ENCODE peak calls at places on chromosomes 2 and 18, in four cellular contexts. One of them, this sample, is unnamed.

GRCh38 chr2:36578343-36579296 is 19.3 kb downstream of the FEZ2 start:
- DNase-seq in smooth muscle cell of the brain vasculature: no peak
- DNase-seq in WERI-Rb-1: no peak
- DNase-seq in tibial nerve: no peak
- DNase-seq in this sample: no peak

GRCh38 chr2:217077841-217078407 is 218.1 kb upstream of the TNP1 start:
- DNase-seq in smooth muscle cell of the brain vasculature: no peak
- DNase-seq in WERI-Rb-1: no peak
- DNase-seq in tibial nerve: no peak
- DNase-seq in this sample: no peak

GRCh38 chr2:69163109-69163508 is 150.1 kb downstream of the ANTXR1 start:
- DNase-seq in smooth muscle cell of the brain vasculature: peak
- DNase-seq in WERI-Rb-1: no peak
- DNase-seq in tibial nerve: peak
- DNase-seq in this sample: no peak

GRCh38 chr2:2112416-2113131 is 218.5 kb downstream of the MYT1L start:
- DNase-seq in smooth muscle cell of the brain vasculature: no peak
- DNase-seq in WERI-Rb-1: no peak
- DNase-seq in tibial nerve: no peak
- DNase-seq in this sample: no peak

GRCh38 chr2:60212174-60212945 is 341.1 kb downstream of the BCL11A start:
- DNase-seq in smooth muscle cell of the brain vasculature: no peak
- DNase-seq in WERI-Rb-1: no peak
- DNase-seq in tibial nerve: no peak
- DNase-seq in this sample: no peak

GRCh38 chr2:69088471-69088870 is 75.5 kb downstream of the ANTXR1 start:
- DNase-seq in smooth muscle cell of the brain vasculature: no peak
- DNase-seq in WERI-Rb-1: no peak
- DNase-seq in tibial nerve: no peak
- DNase-seq in this sample: no peak

GRCh38 chr2:63851912-63852311 is 10.2 kb downstream of the UGP2 start:
- DNase-seq in smooth muscle cell of the brain vasculature: no peak
- DNase-seq in WERI-Rb-1: no peak
- DNase-seq in tibial nerve: no peak
- DNase-seq in this sample: no peak

GRCh38 chr2:235839226-235839625 is 329.0 kb downstream of the GBX2 start:
- DNase-seq in smooth muscle cell of the brain vasculature: no peak
- DNase-seq in WERI-Rb-1: no peak
- DNase-seq in tibial nerve: no peak
- DNase-seq in this sample: no peak

GRCh38 chr2:71789556-71790219 is 336.3 kb downstream of the DYSF start:
- DNase-seq in smooth muscle cell of the brain vasculature: no peak
- DNase-seq in WERI-Rb-1: peak
- DNase-seq in tibial nerve: no peak
- DNase-seq in this sample: no peak

GRCh38 chr2:4047961-4048891 is 344.9 kb downstream of the DCDC2C start:
- DNase-seq in smooth muscle cell of the brain vasculature: no peak
- DNase-seq in WERI-Rb-1: no peak
- DNase-seq in tibial nerve: no peak
- DNase-seq in this sample: no peak

GRCh38 chr2:188345439-188345838 is 53.8 kb downstream of the GULP1 start:
- DNase-seq in smooth muscle cell of the brain vasculature: no peak
- DNase-seq in WERI-Rb-1: no peak
- DNase-seq in tibial nerve: no peak
- DNase-seq in this sample: no peak

GRCh38 chr18:44356566-44357157 is 324.0 kb upstream of the SETBP1 start:
- DNase-seq in smooth muscle cell of the brain vasculature: no peak
- DNase-seq in WERI-Rb-1: no peak
- DNase-seq in tibial nerve: no peak
- DNase-seq in this sample: no peak

GRCh38 chr2:43609304-43609883 is 13.6 kb upstream of the THADA start:
- DNase-seq in smooth muscle cell of the brain vasculature: no peak
- DNase-seq in WERI-Rb-1: peak
- DNase-seq in tibial nerve: peak
- DNase-seq in this sample: no peak

GRCh38 chr2:171913517-171913916 is 8.7 kb upstream of the HAT1 start:
- DNase-seq in smooth muscle cell of the brain vasculature: no peak
- DNase-seq in WERI-Rb-1: no peak
- DNase-seq in tibial nerve: no peak
- DNase-seq in this sample: no peak

GRCh38 chr2:23541453-23542334 is 156.7 kb downstream of the KLHL29 start:
- DNase-seq in smooth muscle cell of the brain vasculature: no peak
- DNase-seq in WERI-Rb-1: peak
- DNase-seq in tibial nerve: peak
- DNase-seq in this sample: peak

GRCh38 chr18:48875942-48876511 is 74.7 kb downstream of the SMAD7 start:
- DNase-seq in smooth muscle cell of the brain vasculature: no peak
- DNase-seq in WERI-Rb-1: peak
- DNase-seq in tibial nerve: no peak
- DNase-seq in this sample: no peak

GRCh38 chr2:14148186-14148585 is 484.3 kb upstream of the LRATD1 start:
- DNase-seq in smooth muscle cell of the brain vasculature: no peak
- DNase-seq in WERI-Rb-1: no peak
- DNase-seq in tibial nerve: no peak
- DNase-seq in this sample: no peak

GRCh38 chr2:64391459-64391858 is 62.5 kb upstream of the LGALSL start:
- DNase-seq in smooth muscle cell of the brain vasculature: no peak
- DNase-seq in WERI-Rb-1: no peak
- DNase-seq in tibial nerve: no peak
- DNase-seq in this sample: no peak

GRCh38 chr18:77136871-77137665 is 4.5 kb upstream of the MBP start:
- DNase-seq in smooth muscle cell of the brain vasculature: no peak
- DNase-seq in WERI-Rb-1: no peak
- DNase-seq in tibial nerve: no peak
- DNase-seq in this sample: no peak

GRCh38 chr18:68435581-68435980 is 279.3 kb downstream of the TMX3 start:
- DNase-seq in smooth muscle cell of the brain vasculature: no peak
- DNase-seq in WERI-Rb-1: no peak
- DNase-seq in tibial nerve: no peak
- DNase-seq in this sample: no peak

GRCh38 chr2:165494568-165494967 is 25.1 kb downstream of the CSRNP3 start:
- DNase-seq in smooth muscle cell of the brain vasculature: no peak
- DNase-seq in WERI-Rb-1: no peak
- DNase-seq in tibial nerve: no peak
- DNase-seq in this sample: no peak

GRCh38 chr18:69002233-69002632 is 204.4 kb downstream of the CCDC102B start:
- DNase-seq in smooth muscle cell of the brain vasculature: no peak
- DNase-seq in WERI-Rb-1: no peak
- DNase-seq in tibial nerve: no peak
- DNase-seq in this sample: no peak

GRCh38 chr18:45686892-45687611 is 36.9 kb upstream of the SLC14A1 start:
- DNase-seq in smooth muscle cell of the brain vasculature: peak
- DNase-seq in WERI-Rb-1: no peak
- DNase-seq in tibial nerve: no peak
- DNase-seq in this sample: no peak

GRCh38 chr2:203802277-203803045 is 65.1 kb upstream of the CTLA4 start:
- DNase-seq in smooth muscle cell of the brain vasculature: no peak
- DNase-seq in WERI-Rb-1: no peak
- DNase-seq in tibial nerve: no peak
- DNase-seq in this sample: no peak

GRCh38 chr18:10142496-10143160 is 228.8 kb downstream of the VAPA start:
- DNase-seq in smooth muscle cell of the brain vasculature: no peak
- DNase-seq in WERI-Rb-1: no peak
- DNase-seq in tibial nerve: no peak
- DNase-seq in this sample: peak

GRCh38 chr2:109089602-109090300 is 39.3 kb upstream of the SH3RF3 start:
- DNase-seq in smooth muscle cell of the brain vasculature: no peak
- DNase-seq in WERI-Rb-1: no peak
- DNase-seq in tibial nerve: no peak
- DNase-seq in this sample: no peak

GRCh38 chr2:66432801-66433694 is 1.9 kb upstream of the MEIS1 start:
- DNase-seq in smooth muscle cell of the brain vasculature: no peak
- DNase-seq in WERI-Rb-1: peak
- DNase-seq in tibial nerve: peak
- DNase-seq in this sample: peak

GRCh38 chr2:71562518-71562917 is 109.2 kb downstream of the DYSF start:
- DNase-seq in smooth muscle cell of the brain vasculature: no peak
- DNase-seq in WERI-Rb-1: no peak
- DNase-seq in tibial nerve: no peak
- DNase-seq in this sample: no peak

GRCh38 chr18:80009661-80010550 is 21.5 kb upstream of the TXNL4A start:
- DNase-seq in smooth muscle cell of the brain vasculature: no peak
- DNase-seq in WERI-Rb-1: no peak
- DNase-seq in tibial nerve: no peak
- DNase-seq in this sample: peak

GRCh38 chr2:28613181-28613580 is 117.3 kb downstream of the PLB1 start:
- DNase-seq in smooth muscle cell of the brain vasculature: no peak
- DNase-seq in WERI-Rb-1: no peak
- DNase-seq in tibial nerve: no peak
- DNase-seq in this sample: peak

GRCh38 chr18:39571511-39571910 is 2005.9 kb upstream of the CELF4 start:
- DNase-seq in smooth muscle cell of the brain vasculature: no peak
- DNase-seq in WERI-Rb-1: no peak
- DNase-seq in tibial nerve: no peak
- DNase-seq in this sample: no peak